ENCODE peak calls at places on chromosomes 4 and X, in eight cellular contexts. One of them, this sample, is unnamed.
A peak's percentile ranks its signal among the peaks of the same experiment; 100 is the strongest.

GRCh38 chr4:82898322-82899243 is 2.0 kb upstream of the THAP9 start:
- DNase-seq in GM23338: no peak
- DNase-seq in HL-60: no peak
- DNase-seq in spleen: no peak
- DNase-seq in HepG2: no peak
- DNase-seq in stomach: peak; percentile 41
- DNase-seq in vagina: no peak
- DNase-seq in H1: no peak
- DNase-seq in this sample: no peak

GRCh38 chr4:81405900-81406401 is 65.8 kb downstream of the RASGEF1B start:
- DNase-seq in GM23338: peak; percentile 88
- DNase-seq in HL-60: peak; percentile 53
- DNase-seq in spleen: no peak
- DNase-seq in HepG2: peak; percentile 81
- DNase-seq in stomach: peak; percentile 42
- DNase-seq in vagina: no peak
- DNase-seq in H1: no peak
- DNase-seq in this sample: peak; percentile 41

GRCh38 chr4:87268401-87268800 is 48.0 kb upstream of the KLHL8 start:
- DNase-seq in GM23338: no peak
- DNase-seq in HL-60: no peak
- DNase-seq in spleen: no peak
- DNase-seq in HepG2: no peak
- DNase-seq in stomach: no peak
- DNase-seq in vagina: no peak
- DNase-seq in H1: no peak
- DNase-seq in this sample: no peak

GRCh38 chr4:162837241-162837640 is 329.4 kb downstream of the NAF1 start:
- DNase-seq in GM23338: no peak
- DNase-seq in HL-60: no peak
- DNase-seq in spleen: no peak
- DNase-seq in HepG2: no peak
- DNase-seq in stomach: no peak
- DNase-seq in vagina: no peak
- DNase-seq in H1: no peak
- DNase-seq in this sample: no peak

GRCh38 chrX:3815896-3816664 is 102.6 kb upstream of the PRKX start:
- DNase-seq in GM23338: peak; percentile 49
- DNase-seq in HL-60: peak; percentile 68
- DNase-seq in spleen: peak; percentile 91
- DNase-seq in HepG2: peak; percentile 36
- DNase-seq in stomach: peak; percentile 67
- DNase-seq in vagina: no peak
- DNase-seq in H1: peak; percentile 62
- DNase-seq in this sample: no peak

GRCh38 chrX:45258741-45259402 is 58.2 kb upstream of the DIPK2B start:
- DNase-seq in GM23338: no peak
- DNase-seq in HL-60: no peak
- DNase-seq in spleen: no peak
- DNase-seq in HepG2: no peak
- DNase-seq in stomach: no peak
- DNase-seq in vagina: no peak
- DNase-seq in H1: no peak
- DNase-seq in this sample: no peak

GRCh38 chr4:42478941-42479340 is 81.7 kb downstream of the SHISA3 start:
- DNase-seq in GM23338: no peak
- DNase-seq in HL-60: no peak
- DNase-seq in spleen: no peak
- DNase-seq in HepG2: no peak
- DNase-seq in stomach: no peak
- DNase-seq in vagina: no peak
- DNase-seq in H1: no peak
- DNase-seq in this sample: no peak

GRCh38 chr4:170497105-170497504 is 407.3 kb upstream of the AADAT start:
- DNase-seq in GM23338: peak; percentile 9
- DNase-seq in HL-60: peak; percentile 23
- DNase-seq in spleen: no peak
- DNase-seq in HepG2: no peak
- DNase-seq in stomach: no peak
- DNase-seq in vagina: no peak
- DNase-seq in H1: no peak
- DNase-seq in this sample: peak; percentile 0

GRCh38 chrX:136273986-136274385 is 22.8 kb upstream of the MAP7D3 start:
- DNase-seq in GM23338: no peak
- DNase-seq in HL-60: no peak
- DNase-seq in spleen: no peak
- DNase-seq in HepG2: no peak
- DNase-seq in stomach: no peak
- DNase-seq in vagina: no peak
- DNase-seq in H1: no peak
- DNase-seq in this sample: no peak

GRCh38 chrX:100098660-100099375 is 311.3 kb downstream of the PCDH19 start:
- DNase-seq in GM23338: no peak
- DNase-seq in HL-60: no peak
- DNase-seq in spleen: no peak
- DNase-seq in HepG2: no peak
- DNase-seq in stomach: no peak
- DNase-seq in vagina: no peak
- DNase-seq in H1: no peak
- DNase-seq in this sample: no peak

GRCh38 chrX:45508459-45508858 is 307.8 kb upstream of the DIPK2B start:
- DNase-seq in GM23338: no peak
- DNase-seq in HL-60: no peak
- DNase-seq in spleen: no peak
- DNase-seq in HepG2: no peak
- DNase-seq in stomach: no peak
- DNase-seq in vagina: no peak
- DNase-seq in H1: no peak
- DNase-seq in this sample: no peak

DNA sequence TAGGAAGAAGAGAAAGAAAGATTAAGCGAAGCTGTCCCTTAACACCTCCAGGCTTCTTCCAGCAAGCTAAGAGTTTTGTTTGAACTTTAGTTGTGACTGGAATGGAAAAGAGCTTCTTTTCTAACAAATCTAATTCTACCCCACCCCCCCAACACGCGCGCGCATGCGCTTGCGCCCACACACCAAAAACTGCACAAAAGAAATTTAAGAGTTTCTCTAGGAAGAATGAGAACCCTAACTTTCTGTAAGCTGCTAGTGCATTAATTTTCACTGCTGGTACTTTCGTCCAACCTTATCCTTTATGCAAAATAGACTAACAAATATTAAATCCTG is 9.0 kb upstream of the INTU start:
- DNase-seq in GM23338: peak; percentile 20
- DNase-seq in HL-60: no peak
- DNase-seq in spleen: no peak
- DNase-seq in HepG2: no peak
- DNase-seq in stomach: no peak
- DNase-seq in vagina: no peak
- DNase-seq in H1: no peak
- DNase-seq in this sample: no peak
- H3K27ac ChIP-seq in GM23338: no peak overlapping the region
- H3K27ac ChIP-seq in HL-60: no peak overlapping the region
- H3K27ac ChIP-seq in spleen: no peak overlapping the region
- H3K27ac ChIP-seq in HepG2: no peak overlapping the region
- H3K27ac ChIP-seq in stomach: peak overlapping the region; percentile 61
- H3K27ac ChIP-seq in vagina: peak overlapping the region; percentile 18
- H3K27ac ChIP-seq in H1: no peak overlapping the region
- H3K27ac ChIP-seq in this sample: no peak overlapping the region

GRCh38 chr4:174282836-174283506 is 496 bp downstream of the FBXO8 start:
- DNase-seq in GM23338: peak; percentile 95
- DNase-seq in HL-60: peak; percentile 94
- DNase-seq in spleen: peak; percentile 93
- DNase-seq in HepG2: peak; percentile 93
- DNase-seq in stomach: peak; percentile 77
- DNase-seq in vagina: no peak
- DNase-seq in H1: peak; percentile 68
- DNase-seq in this sample: peak; percentile 78

GRCh38 chr4:174286870-174287269 is 3.2 kb downstream of the CEP44 start:
- DNase-seq in GM23338: no peak
- DNase-seq in HL-60: no peak
- DNase-seq in spleen: no peak
- DNase-seq in HepG2: no peak
- DNase-seq in stomach: no peak
- DNase-seq in vagina: no peak
- DNase-seq in H1: no peak
- DNase-seq in this sample: no peak

GRCh38 chr4:174284181-174284886 is 623 bp downstream of the CEP44 start:
- DNase-seq in GM23338: peak; percentile 46
- DNase-seq in HL-60: no peak
- DNase-seq in spleen: no peak
- DNase-seq in HepG2: peak; percentile 58
- DNase-seq in stomach: no peak
- DNase-seq in vagina: no peak
- DNase-seq in H1: no peak
- DNase-seq in this sample: peak; percentile 13

GRCh38 chr4:174281182-174281737 is 2.2 kb downstream of the FBXO8 start:
- DNase-seq in GM23338: no peak
- DNase-seq in HL-60: no peak
- DNase-seq in spleen: no peak
- DNase-seq in HepG2: no peak
- DNase-seq in stomach: no peak
- DNase-seq in vagina: no peak
- DNase-seq in H1: no peak
- DNase-seq in this sample: no peak

DNA sequence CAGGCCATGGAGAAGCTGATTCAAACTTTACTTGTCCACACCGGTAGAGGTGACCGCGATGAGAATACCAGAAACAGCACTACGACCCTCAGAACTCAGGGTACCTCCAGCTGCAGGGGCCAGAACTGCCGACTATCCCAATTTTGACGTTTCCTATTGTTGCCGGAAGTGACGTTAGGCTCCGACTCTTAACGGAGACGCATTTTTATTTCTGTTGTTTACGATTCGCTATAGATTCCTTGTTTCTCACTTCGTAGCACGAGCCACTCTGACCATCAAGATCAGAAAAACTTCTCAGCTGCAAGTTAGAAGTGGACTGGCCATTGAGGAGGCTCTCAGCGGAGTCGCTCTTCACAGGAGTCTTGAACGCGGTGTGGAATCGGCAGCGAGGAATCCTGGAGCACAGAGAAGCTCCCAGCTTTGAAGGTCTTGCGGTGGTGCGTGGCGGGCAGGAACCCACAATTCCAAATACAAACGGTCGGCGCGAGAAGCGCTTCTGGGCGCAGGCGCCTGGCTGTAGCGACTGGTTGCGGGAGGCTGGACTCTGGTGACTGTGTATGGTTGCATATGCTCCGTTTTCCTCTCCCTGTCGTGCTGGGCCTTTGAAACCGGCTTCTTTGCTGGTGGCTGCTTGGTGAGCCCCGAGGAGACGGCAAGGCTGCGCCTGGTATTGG is at the start of the genes CEP44 and FBXO8:
- DNase-seq in GM23338: peak; percentile 85
- DNase-seq in HL-60: peak; percentile 78
- DNase-seq in spleen: peak; percentile 91
- DNase-seq in HepG2: peak; percentile 70
- DNase-seq in stomach: peak; percentile 65
- DNase-seq in vagina: no peak
- DNase-seq in H1: peak; percentile 80
- DNase-seq in this sample: peak; percentile 75
- TF ChIP-seq POLR2AphosphoS5 in GM23338: peak; percentile 82
- TF ChIP-seq POLR2AphosphoS5 in HL-60: peak; percentile 88
- TF ChIP-seq POLR2AphosphoS5 in spleen: peak; percentile 62
- TF ChIP-seq POLR2AphosphoS5 in HepG2: peak; percentile 75
- TF ChIP-seq POLR2AphosphoS5 in stomach: no peak
- TF ChIP-seq POLR2AphosphoS5 in vagina: peak; percentile 72
- TF ChIP-seq POLR2AphosphoS5 in H1: peak; percentile 79
- TF ChIP-seq POLR2AphosphoS5 in this sample: peak; percentile 59

GRCh38 chr4:112510468-112511293 is 5.3 kb downstream of the NEUROG2 start:
- DNase-seq in GM23338: peak; percentile 68
- DNase-seq in HL-60: no peak
- DNase-seq in spleen: no peak
- DNase-seq in HepG2: no peak
- DNase-seq in stomach: no peak
- DNase-seq in vagina: no peak
- DNase-seq in H1: peak; percentile 74
- DNase-seq in this sample: no peak

GRCh38 chr4:112509243-112510190 is 6.5 kb downstream of the NEUROG2 start:
- DNase-seq in GM23338: peak; percentile 59
- DNase-seq in HL-60: no peak
- DNase-seq in spleen: no peak
- DNase-seq in HepG2: no peak
- DNase-seq in stomach: no peak
- DNase-seq in vagina: no peak
- DNase-seq in H1: peak; percentile 66
- DNase-seq in this sample: no peak

GRCh38 chr4:112514079-112514448 is 1.9 kb downstream of the NEUROG2 start:
- DNase-seq in GM23338: peak; percentile 79
- DNase-seq in HL-60: no peak
- DNase-seq in spleen: no peak
- DNase-seq in HepG2: no peak
- DNase-seq in stomach: no peak
- DNase-seq in vagina: no peak
- DNase-seq in H1: peak; percentile 48
- DNase-seq in this sample: no peak

GRCh38 chr4:112511294-112512118 is 4.5 kb downstream of the NEUROG2 start:
- DNase-seq in GM23338: peak; percentile 70
- DNase-seq in HL-60: no peak
- DNase-seq in spleen: no peak
- DNase-seq in HepG2: no peak
- DNase-seq in stomach: no peak
- DNase-seq in vagina: no peak
- DNase-seq in H1: no peak
- DNase-seq in this sample: no peak

GRCh38 chr4:112510191-112510467 is 5.9 kb downstream of the NEUROG2 start:
- DNase-seq in GM23338: no peak
- DNase-seq in HL-60: no peak
- DNase-seq in spleen: no peak
- DNase-seq in HepG2: no peak
- DNase-seq in stomach: no peak
- DNase-seq in vagina: no peak
- DNase-seq in H1: no peak
- DNase-seq in this sample: no peak
- H3K4me3 ChIP-seq in GM23338: peak overlapping the region; percentile 55
- H3K4me3 ChIP-seq in HL-60: no peak overlapping the region
- H3K4me3 ChIP-seq in spleen: peak overlapping the region; percentile 16
- H3K4me3 ChIP-seq in HepG2: no peak overlapping the region
- H3K4me3 ChIP-seq in stomach: peak overlapping the region; percentile 18
- H3K4me3 ChIP-seq in vagina: peak overlapping the region; percentile 33
- H3K4me3 ChIP-seq in H1: peak overlapping the region; percentile 4
- H3K4me3 ChIP-seq in this sample: no peak overlapping the region

DNA sequence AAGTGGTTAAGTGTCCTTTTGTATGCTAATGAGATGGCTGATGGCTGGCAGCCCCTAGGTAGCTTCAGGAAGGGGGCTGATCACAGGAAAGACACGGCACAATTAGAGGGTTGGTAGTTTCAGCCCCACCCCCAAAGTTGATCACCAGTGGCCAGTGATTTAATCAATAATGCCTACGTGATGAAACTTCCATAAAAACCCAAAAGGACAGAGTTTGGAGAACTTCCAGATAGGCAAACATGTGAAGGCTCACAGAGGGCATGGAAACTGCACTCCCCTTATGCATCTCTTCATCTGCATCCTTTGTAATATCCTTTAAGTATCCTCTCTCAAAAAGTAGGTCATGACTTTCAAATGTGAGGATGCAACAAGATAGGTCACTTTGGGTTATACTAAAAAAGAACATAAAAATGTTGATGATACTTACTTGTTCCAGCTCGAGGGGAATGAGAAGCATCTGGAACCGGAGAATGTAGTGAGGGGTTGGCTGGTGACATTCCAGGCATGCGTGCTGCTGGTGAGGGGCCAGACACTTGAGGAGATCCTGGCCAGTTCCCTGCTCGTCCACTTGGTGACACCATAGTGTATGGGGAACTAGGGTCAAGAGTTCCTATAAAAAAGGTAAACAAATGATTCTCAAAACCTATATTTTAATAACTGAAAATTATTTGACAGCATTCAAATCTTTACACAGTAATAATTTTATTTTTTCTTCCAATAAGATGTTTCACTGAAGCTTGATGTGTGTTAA is 16.7 kb upstream of the CXorf38 start:
- DNase-seq in GM23338: peak; percentile 51
- DNase-seq in HL-60: no peak
- DNase-seq in spleen: no peak
- DNase-seq in HepG2: no peak
- DNase-seq in stomach: no peak
- DNase-seq in vagina: no peak
- DNase-seq in H1: no peak
- DNase-seq in this sample: no peak
- H3K27ac ChIP-seq in GM23338: no peak overlapping the region
- H3K27ac ChIP-seq in HL-60: no peak overlapping the region
- H3K27ac ChIP-seq in spleen: no peak overlapping the region
- H3K27ac ChIP-seq in HepG2: no peak overlapping the region
- H3K27ac ChIP-seq in stomach: no peak overlapping the region
- H3K27ac ChIP-seq in vagina: no peak overlapping the region
- H3K27ac ChIP-seq in H1: no peak overlapping the region
- H3K27ac ChIP-seq in this sample: no peak overlapping the region

This sample was measured in Panc1.